ENCODE peak calls at places on chromosome 16, in ten cellular contexts. One of them, this sample, is unnamed.

GRCh38 chr16:56871172-56871593 is 6.2 kb downstream of the SLC12A3 start:
- DNase-seq in HCEC 1CT: peak; percentile 13
- DNase-seq in effector CD4-positive, alpha-beta T cell: no peak
- DNase-seq in KBM-7: no peak
- DNase-seq in AG04450: no peak
- DNase-seq in HEK293T: no peak
- DNase-seq in thoracic aorta: no peak
- DNase-seq in NCI-H1048: no peak
- DNase-seq in left kidney: peak; percentile 60
- DNase-seq in kidney tubule cell: peak; percentile 88
- DNase-seq in this sample: no peak

GRCh38 chr16:29310852-29311314 is 95.6 kb downstream of the NPIPB11 start:
- DNase-seq in HCEC 1CT: no peak
- DNase-seq in effector CD4-positive, alpha-beta T cell: no peak
- DNase-seq in KBM-7: no peak
- DNase-seq in AG04450: no peak
- DNase-seq in HEK293T: no peak
- DNase-seq in thoracic aorta: no peak
- DNase-seq in NCI-H1048: no peak
- DNase-seq in left kidney: peak; percentile 43
- DNase-seq in kidney tubule cell: no peak
- DNase-seq in this sample: no peak

GRCh38 chr16:81923296-81923695 is 88.0 kb downstream of the SDR42E1 start:
- DNase-seq in HCEC 1CT: no peak
- DNase-seq in effector CD4-positive, alpha-beta T cell: no peak
- DNase-seq in KBM-7: no peak
- DNase-seq in AG04450: no peak
- DNase-seq in HEK293T: no peak
- DNase-seq in thoracic aorta: no peak
- DNase-seq in NCI-H1048: no peak
- DNase-seq in left kidney: no peak
- DNase-seq in kidney tubule cell: no peak
- DNase-seq in this sample: no peak

GRCh38 chr16:54493076-54493475 is 206.5 kb upstream of the IRX3 start:
- DNase-seq in HCEC 1CT: no peak
- DNase-seq in effector CD4-positive, alpha-beta T cell: no peak
- DNase-seq in KBM-7: no peak
- DNase-seq in AG04450: no peak
- DNase-seq in HEK293T: no peak
- DNase-seq in thoracic aorta: no peak
- DNase-seq in NCI-H1048: no peak
- DNase-seq in left kidney: no peak
- DNase-seq in kidney tubule cell: no peak
- DNase-seq in this sample: no peak

GRCh38 chr16:16038950-16039349 is 89.5 kb downstream of the ABCC1 start:
- DNase-seq in HCEC 1CT: no peak
- DNase-seq in effector CD4-positive, alpha-beta T cell: no peak
- DNase-seq in KBM-7: peak; percentile 73
- DNase-seq in AG04450: no peak
- DNase-seq in HEK293T: no peak
- DNase-seq in thoracic aorta: no peak
- DNase-seq in NCI-H1048: no peak
- DNase-seq in left kidney: no peak
- DNase-seq in kidney tubule cell: no peak
- DNase-seq in this sample: no peak

GRCh38 chr16:80947708-80948615 is 58.7 kb downstream of the CMC2 start:
- DNase-seq in HCEC 1CT: no peak
- DNase-seq in effector CD4-positive, alpha-beta T cell: no peak
- DNase-seq in KBM-7: no peak
- DNase-seq in AG04450: no peak
- DNase-seq in HEK293T: no peak
- DNase-seq in thoracic aorta: no peak
- DNase-seq in NCI-H1048: no peak
- DNase-seq in left kidney: no peak
- DNase-seq in kidney tubule cell: no peak
- DNase-seq in this sample: no peak

GRCh38 chr16:53504161-53504663 is 1.2 kb upstream of the AKTIP start:
- DNase-seq in HCEC 1CT: peak; percentile 45
- DNase-seq in effector CD4-positive, alpha-beta T cell: peak; percentile 7
- DNase-seq in KBM-7: peak; percentile 41
- DNase-seq in AG04450: no peak
- DNase-seq in HEK293T: no peak
- DNase-seq in thoracic aorta: peak; percentile 47
- DNase-seq in NCI-H1048: no peak
- DNase-seq in left kidney: peak; percentile 78
- DNase-seq in kidney tubule cell: peak; percentile 82
- DNase-seq in this sample: no peak

GRCh38 chr16:82954224-82954929 is 327.6 kb downstream of the CDH13 start:
- DNase-seq in HCEC 1CT: peak; percentile 57
- DNase-seq in effector CD4-positive, alpha-beta T cell: no peak
- DNase-seq in KBM-7: no peak
- DNase-seq in AG04450: peak; percentile 18
- DNase-seq in HEK293T: no peak
- DNase-seq in thoracic aorta: no peak
- DNase-seq in NCI-H1048: no peak
- DNase-seq in left kidney: no peak
- DNase-seq in kidney tubule cell: no peak
- DNase-seq in this sample: peak; percentile 42

GRCh38 chr16:1125471-1125870 is 27.4 kb upstream of the CACNA1H start:
- DNase-seq in HCEC 1CT: no peak
- DNase-seq in effector CD4-positive, alpha-beta T cell: no peak
- DNase-seq in KBM-7: peak; percentile 43
- DNase-seq in AG04450: peak; percentile 20
- DNase-seq in HEK293T: no peak
- DNase-seq in thoracic aorta: no peak
- DNase-seq in NCI-H1048: no peak
- DNase-seq in left kidney: peak; percentile 95
- DNase-seq in kidney tubule cell: peak; percentile 4
- DNase-seq in this sample: no peak

GRCh38 chr16:88857728-88858339 is 907 bp downstream of the TRAPPC2L start:
- DNase-seq in HCEC 1CT: peak; percentile 70
- DNase-seq in effector CD4-positive, alpha-beta T cell: peak; percentile 68
- DNase-seq in KBM-7: peak; percentile 76
- DNase-seq in AG04450: peak; percentile 47
- DNase-seq in HEK293T: peak; percentile 84
- DNase-seq in thoracic aorta: no peak
- DNase-seq in NCI-H1048: no peak
- DNase-seq in left kidney: peak; percentile 87
- DNase-seq in kidney tubule cell: peak; percentile 79
- DNase-seq in this sample: peak; percentile 51

GRCh38 chr16:50841081-50841886 is 99.4 kb downstream of the CYLD start:
- DNase-seq in HCEC 1CT: no peak
- DNase-seq in effector CD4-positive, alpha-beta T cell: peak; percentile 13
- DNase-seq in KBM-7: peak; percentile 84
- DNase-seq in AG04450: no peak
- DNase-seq in HEK293T: no peak
- DNase-seq in thoracic aorta: no peak
- DNase-seq in NCI-H1048: no peak
- DNase-seq in left kidney: peak; percentile 50
- DNase-seq in kidney tubule cell: no peak
- DNase-seq in this sample: no peak

GRCh38 chr16:67346328-67346727 is 19.7 kb downstream of the LRRC36 start:
- DNase-seq in HCEC 1CT: no peak
- DNase-seq in effector CD4-positive, alpha-beta T cell: no peak
- DNase-seq in KBM-7: no peak
- DNase-seq in AG04450: no peak
- DNase-seq in HEK293T: no peak
- DNase-seq in thoracic aorta: no peak
- DNase-seq in NCI-H1048: no peak
- DNase-seq in left kidney: no peak
- DNase-seq in kidney tubule cell: no peak
- DNase-seq in this sample: no peak

GRCh38 chr16:83365166-83365565 is 442.6 kb upstream of the HSBP1 start:
- DNase-seq in HCEC 1CT: peak; percentile 87
- DNase-seq in effector CD4-positive, alpha-beta T cell: no peak
- DNase-seq in KBM-7: no peak
- DNase-seq in AG04450: no peak
- DNase-seq in HEK293T: no peak
- DNase-seq in thoracic aorta: no peak
- DNase-seq in NCI-H1048: no peak
- DNase-seq in left kidney: no peak
- DNase-seq in kidney tubule cell: no peak
- DNase-seq in this sample: no peak